ENCODE peak calls at places on chromosomes 4 and X, in six cellular contexts. E is hippocampal formation; V is AG08395; A is EH; N is T47D; Z is activated effector memory CD4-positive, alpha-beta T cell treated with Interleukin-2 at 50 U/mL for 16 hours. Q is an unnamed sample.

GRCh38 chrX:48957477-48957826 is at the start of gene OTUD5:
- DNase-seq in E (peak), V (no peak), A (no peak), N (peak), Z (peak), Q (peak)

GRCh38 chr4:117783716-117784115 is 250.6 kb upstream of the NDST3 start:
- DNase-seq in E (no peak), V (no peak), A (peak), N (no peak), Z (no peak), Q (no peak)

GRCh38 chr4:17650404-17650803 is 36.0 kb downstream of the MED28 start:
- DNase-seq in E (no peak), V (no peak), A (no peak), N (no peak), Z (no peak), Q (no peak)

GRCh38 chrX:33272986-33273385 is 61.6 kb upstream of the DMD start:
- DNase-seq in E (no peak), V (no peak), A (no peak), N (no peak), Z (no peak), Q (no peak)

GRCh38 chr4:67593741-67594175 is 35.2 kb downstream of the STAP1 start:
- DNase-seq in E (no peak), V (no peak), A (no peak), N (no peak), Z (no peak), Q (no peak)

GRCh38 chrX:39631275-39631674 is 466.5 kb downstream of the BCOR start:
- DNase-seq in E (no peak), V (no peak), A (no peak), N (no peak), Z (no peak), Q (no peak)

GRCh38 chr4:7397206-7398103 is 37.3 kb downstream of the PSAPL1 start:
- DNase-seq in E (no peak), V (no peak), A (no peak), N (no peak), Z (no peak), Q (no peak)

GRCh38 chr4:173528378-173529321 is 1.4 kb downstream of the HAND2 start:
- DNase-seq in E (no peak), V (peak), A (peak), N (no peak), Z (no peak), Q (no peak)

GRCh38 chrX:86192827-86193226 is 44.6 kb downstream of the DACH2 start:
- DNase-seq in E (no peak), V (no peak), A (no peak), N (no peak), Z (no peak), Q (no peak)

GRCh38 chrX:56994375-56995270 is 718 bp downstream of the SPIN3 start:
- DNase-seq in E (no peak), V (no peak), A (no peak), N (no peak), Z (no peak), Q (no peak)

GRCh38 chr4:175394213-175394612 is 417.9 kb downstream of the GPM6A start:
- DNase-seq in E (no peak), V (no peak), A (no peak), N (no peak), Z (no peak), Q (no peak)

GRCh38 chrX:50814701-50815476 is 895 bp upstream of the SHROOM4 start:
- DNase-seq in E (peak), V (no peak), A (peak), N (no peak), Z (no peak), Q (no peak)

GRCh38 chrX:12617241-12617640 is 174.0 kb upstream of the PRPS2 start:
- DNase-seq in E (no peak), V (no peak), A (no peak), N (no peak), Z (no peak), Q (no peak)

GRCh38 chr4:83248486-83248885 is 36.1 kb downstream of the COQ2 start:
- DNase-seq in E (no peak), V (no peak), A (peak), N (peak), Z (no peak), Q (no peak)

GRCh38 chrX:71105638-71106037 is 902 bp downstream of the CXorf65 start:
- DNase-seq in E (no peak), V (no peak), A (no peak), N (no peak), Z (no peak), Q (no peak)

GRCh38 chrX:9189286-9189685 is 155.4 kb upstream of the FAM9B start:
- DNase-seq in E (no peak), V (no peak), A (no peak), N (no peak), Z (no peak), Q (no peak)

GRCh38 chr4:82284475-82284857 is 89.3 kb downstream of the HNRNPD start:
- DNase-seq in E (peak), V (no peak), A (no peak), N (no peak), Z (no peak), Q (no peak)

GRCh38 chr4:186942745-186943606 is 219.3 kb upstream of the FAT1 start:
- DNase-seq in E (no peak), V (peak), A (peak), N (no peak), Z (no peak), Q (no peak)

GRCh38 chr4:94410678-94411206 is 41.0 kb upstream of the PDLIM5 start:
- DNase-seq in E (no peak), V (no peak), A (peak), N (no peak), Z (no peak), Q (no peak)

GRCh38 chr4:17168571-17168970 is 270.1 kb upstream of the LDB2 start:
- DNase-seq in E (no peak), V (peak), A (peak), N (no peak), Z (no peak), Q (no peak)

GRCh38 chr4:139208404-139208945 is 31.5 kb upstream of the ELF2 start:
- DNase-seq in E (no peak), V (peak), A (peak), N (no peak), Z (no peak), Q (no peak)

Q was measured in activated CD4-positive, alpha-beta memory T cell treated with anti-CD3 and anti-CD28 coated beads for 36 hours.